ENCODE peak calls at places on chromosomes 11 and 22, in six cellular contexts. One of them, this sample, is unnamed.
A peak's percentile ranks its signal among the peaks of the same experiment; 100 is the strongest.

GRCh38 chr11:11972148-11972547 is 36.3 kb downstream of the DKK3 start:
- DNase-seq in psoas muscle: no peak
- DNase-seq in adipocyte: no peak
- DNase-seq in stimulated activated naive CD4-positive, alpha-beta T cell: no peak
- DNase-seq in GM18507: no peak
- DNase-seq in stimulated activated CD8-positive, alpha-beta memory T cell treated with anti-CD3 and anti-CD28 coated beads, Interleukin-7, amount 100 ng/mL, for 1 hour: no peak
- DNase-seq in this sample: no peak

GRCh38 chr11:101617735-101618332 is 34.0 kb upstream of the TRPC6 start:
- DNase-seq in adipocyte: no peak
- DNase-seq in GM18507: no peak
- DNase-seq in stimulated activated CD8-positive, alpha-beta memory T cell treated with anti-CD3 and anti-CD28 coated beads, Interleukin-7, amount 100 ng/mL, for 1 hour: no peak
- DNase-seq in stimulated activated naive CD4-positive, alpha-beta T cell: no peak
- DNase-seq in psoas muscle: no peak
- DNase-seq in this sample: no peak

GRCh38 chr11:95544095-95544795 is 245.3 kb downstream of the FAM76B start:
- DNase-seq in stimulated activated CD8-positive, alpha-beta memory T cell treated with anti-CD3 and anti-CD28 coated beads, Interleukin-7, amount 100 ng/mL, for 1 hour: no peak
- DNase-seq in GM18507: no peak
- DNase-seq in psoas muscle: no peak
- DNase-seq in adipocyte: peak; percentile 58
- DNase-seq in stimulated activated naive CD4-positive, alpha-beta T cell: no peak
- DNase-seq in this sample: no peak

GRCh38 chr11:69958308-69958707 is 119.8 kb upstream of the ANO1 start:
- DNase-seq in psoas muscle: no peak
- DNase-seq in adipocyte: peak; percentile 29
- DNase-seq in GM18507: no peak
- DNase-seq in stimulated activated CD8-positive, alpha-beta memory T cell treated with anti-CD3 and anti-CD28 coated beads, Interleukin-7, amount 100 ng/mL, for 1 hour: no peak
- DNase-seq in stimulated activated naive CD4-positive, alpha-beta T cell: no peak
- DNase-seq in this sample: no peak

GRCh38 chr11:77159937-77160495 is 32.0 kb downstream of the MYO7A start:
- DNase-seq in adipocyte: no peak
- DNase-seq in GM18507: no peak
- DNase-seq in psoas muscle: no peak
- DNase-seq in stimulated activated naive CD4-positive, alpha-beta T cell: no peak
- DNase-seq in stimulated activated CD8-positive, alpha-beta memory T cell treated with anti-CD3 and anti-CD28 coated beads, Interleukin-7, amount 100 ng/mL, for 1 hour: no peak
- DNase-seq in this sample: no peak

GRCh38 chr11:72703281-72704008 is 29.2 kb upstream of the PDE2A start:
- DNase-seq in adipocyte: peak; percentile 94
- DNase-seq in GM18507: no peak
- DNase-seq in stimulated activated naive CD4-positive, alpha-beta T cell: no peak
- DNase-seq in psoas muscle: peak; percentile 81
- DNase-seq in stimulated activated CD8-positive, alpha-beta memory T cell treated with anti-CD3 and anti-CD28 coated beads, Interleukin-7, amount 100 ng/mL, for 1 hour: no peak
- DNase-seq in this sample: no peak

GRCh38 chr11:1153105-1153950 is 4.4 kb upstream of the MUC5AC start:
- DNase-seq in GM18507: no peak
- DNase-seq in psoas muscle: peak; percentile 13
- DNase-seq in adipocyte: no peak
- DNase-seq in stimulated activated CD8-positive, alpha-beta memory T cell treated with anti-CD3 and anti-CD28 coated beads, Interleukin-7, amount 100 ng/mL, for 1 hour: no peak
- DNase-seq in stimulated activated naive CD4-positive, alpha-beta T cell: no peak
- DNase-seq in this sample: no peak

GRCh38 chr22:49880281-49880680 is 26.6 kb downstream of the ZBED4 start:
- DNase-seq in stimulated activated CD8-positive, alpha-beta memory T cell treated with anti-CD3 and anti-CD28 coated beads, Interleukin-7, amount 100 ng/mL, for 1 hour: no peak
- DNase-seq in psoas muscle: no peak
- DNase-seq in stimulated activated naive CD4-positive, alpha-beta T cell: no peak
- DNase-seq in GM18507: no peak
- DNase-seq in adipocyte: no peak
- DNase-seq in this sample: no peak

GRCh38 chr11:65423516-65424199 is 1.1 kb downstream of the NEAT1 start:
- DNase-seq in stimulated activated naive CD4-positive, alpha-beta T cell: peak; percentile 50
- DNase-seq in stimulated activated CD8-positive, alpha-beta memory T cell treated with anti-CD3 and anti-CD28 coated beads, Interleukin-7, amount 100 ng/mL, for 1 hour: no peak
- DNase-seq in GM18507: no peak
- DNase-seq in psoas muscle: no peak
- DNase-seq in adipocyte: peak; percentile 39
- DNase-seq in this sample: no peak

GRCh38 chr11:27211370-27212127 is 151.5 kb downstream of the CCDC34 start:
- DNase-seq in GM18507: no peak
- DNase-seq in psoas muscle: no peak
- DNase-seq in stimulated activated CD8-positive, alpha-beta memory T cell treated with anti-CD3 and anti-CD28 coated beads, Interleukin-7, amount 100 ng/mL, for 1 hour: no peak
- DNase-seq in stimulated activated naive CD4-positive, alpha-beta T cell: no peak
- DNase-seq in adipocyte: no peak
- DNase-seq in this sample: no peak

This sample was measured in NCI-H1048.